ENCODE peak calls at places on chromosomes 3 and 15, in five cellular contexts. C is IMR-90, H is H9, V is neuronal stem cell, Y is mesendoderm. E is an unnamed sample.

GRCh38 chr3:71305246-71306206 is 278.0 kb downstream of the FOXP1 start:
- DNase-seq in C (peak), H (peak), Y (peak), V (peak), E (peak)

GRCh38 chr3:153442386-153442785 is 280.4 kb downstream of the RAP2B start:
- DNase-seq in H (no peak), V (no peak), C (no peak), Y (peak), E (no peak)

GRCh38 chr3:66803206-66803605 is 194.9 kb upstream of the KBTBD8 start:
- DNase-seq in V (no peak), C (no peak), H (peak), Y (peak), E (no peak)

GRCh38 chr3:57446318-57446841 is 97.8 kb downstream of the DNAH12 start:
- DNase-seq in H (no peak), Y (no peak), V (no peak), C (no peak), E (no peak)

GRCh38 chr3:133448478-133449122 is 48.7 kb downstream of the BFSP2 start:
- DNase-seq in Y (no peak), V (no peak), H (no peak), C (no peak), E (no peak)

GRCh38 chr3:56753206-56753605 is 48.5 kb downstream of the ARHGEF3 start:
- DNase-seq in V (no peak), Y (no peak), H (no peak), C (peak), E (peak)

GRCh38 chr3:197421021-197421420 is 122.6 kb upstream of the DLG1 start:
- DNase-seq in H (no peak), V (no peak), C (no peak), Y (no peak), E (no peak)

GRCh38 chr3:183274609-183275008 is 21.6 kb downstream of the B3GNT5 start:
- DNase-seq in C (no peak), H (no peak), V (no peak), Y (no peak), E (no peak)

GRCh38 chr3:278300-279064 is 81.9 kb downstream of the CHL1 start:
- DNase-seq in Y (no peak), H (no peak), V (no peak), C (no peak), E (no peak)

GRCh38 chr3:119276657-119277056 is 17.5 kb upstream of the ARHGAP31 start:
- DNase-seq in V (no peak), H (no peak), C (no peak), Y (peak), E (no peak)

GRCh38 chr3:130895690-130896089 is 1.8 kb downstream of the ATP2C1 start:
- DNase-seq in Y (no peak), H (no peak), C (no peak), V (no peak), E (no peak)

GRCh38 chr15:64122444-64122843 is 26.7 kb downstream of the SNX1 start:
- DNase-seq in V (no peak), C (no peak), Y (no peak), H (no peak), E (no peak)

GRCh38 chr3:127449489-127450212 is 140.9 kb downstream of the TPRA1 start:
- DNase-seq in V (no peak), Y (no peak), C (no peak), H (peak), E (no peak)

GRCh38 chr3:25678581-25678980 is 13.9 kb upstream of the TOP2B start:
- DNase-seq in V (no peak), Y (no peak), C (no peak), H (no peak), E (no peak)

GRCh38 chr15:78810003-78810376 is 1.3 kb downstream of the ADAMTS7 start:
- DNase-seq in C (no peak), V (peak), Y (no peak), H (no peak), E (no peak)
- H3K18ac ChIP-seq in C (no peak), V (peak), Y (no peak), H (no peak), E (no peak)

GRCh38 chr15:97126556-97127233 is 796.2 kb downstream of the NR2F2 start:
- DNase-seq in Y (peak), C (no peak), H (peak), V (no peak), E (peak)
- H3K4me2 ChIP-seq in Y (no peak), C (no peak), H (no peak), V (no peak), E (no peak)

DNA sequence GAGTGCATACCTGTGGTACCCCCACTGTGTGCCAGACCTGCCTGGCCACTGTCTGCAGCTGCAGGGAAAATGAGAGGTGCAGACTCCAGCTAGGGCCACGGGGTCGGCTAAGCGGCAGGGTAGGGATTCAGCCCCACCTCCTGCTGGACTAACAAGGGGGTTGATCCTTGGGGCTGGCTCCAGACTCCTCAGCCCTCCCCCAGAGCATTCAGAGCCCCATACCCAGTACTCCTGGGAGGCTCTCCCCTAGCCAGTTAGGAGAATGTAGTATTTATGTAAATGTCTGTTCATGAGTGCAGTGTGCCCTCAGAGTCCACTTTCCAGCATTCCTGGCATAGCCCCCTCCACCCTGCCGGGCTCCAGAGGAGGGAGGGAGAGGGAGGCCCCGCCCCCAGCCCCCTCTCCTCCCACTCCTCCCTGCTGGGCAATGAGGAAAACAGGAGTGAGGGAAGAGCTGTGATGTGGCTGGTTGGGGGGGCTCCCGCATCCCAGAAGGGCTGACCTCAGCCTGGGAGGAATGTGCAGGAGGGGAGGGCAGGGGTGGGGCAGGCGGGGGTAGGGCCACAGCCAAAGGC is 4.5 kb upstream of the SEMA3B start:
- DNase-seq in V (peak), Y (peak), H (peak), C (peak), E (peak)
- H3K18ac ChIP-seq in V (peak), Y (peak), H (peak), C (peak), E (peak)

GRCh38 chr3:30044515-30044914 is 561.9 kb upstream of the TGFBR2 start:
- DNase-seq in H (no peak), C (no peak), Y (no peak), V (no peak), E (no peak)
- H3K4me2 ChIP-seq in H (no peak), C (no peak), Y (no peak), V (no peak), E (no peak)

DNA sequence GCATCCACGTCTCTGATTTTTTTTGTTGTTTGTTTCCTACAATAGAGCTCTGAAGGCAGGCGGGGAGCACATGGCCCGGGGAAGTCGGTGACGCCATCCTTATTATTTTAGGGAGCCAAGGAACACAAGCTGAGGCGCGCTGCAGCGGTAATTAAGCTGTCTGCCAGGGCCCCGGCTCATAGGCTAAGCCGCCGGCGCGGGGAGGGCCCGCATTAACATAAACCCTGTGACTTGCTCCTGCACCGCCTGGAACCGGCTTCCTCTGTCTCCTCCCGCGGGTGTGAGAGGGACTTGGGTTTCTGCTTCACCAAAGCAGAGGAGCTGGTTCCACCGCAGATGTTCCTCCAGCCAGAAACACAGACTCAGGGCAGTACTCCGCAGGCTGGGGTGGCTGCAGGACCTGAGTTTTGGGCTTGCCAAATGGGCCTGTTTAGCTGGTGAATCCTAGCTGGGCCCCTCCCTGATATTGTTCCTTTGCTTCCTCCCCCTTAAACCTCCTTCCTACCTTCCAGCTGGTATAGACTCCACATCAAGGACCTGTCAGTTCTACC is 25.3 kb downstream of the ANP32A start:
- DNase-seq in Y (peak), V (peak), H (peak), C (peak), E (peak)
- H3K18ac ChIP-seq in Y (no peak), V (no peak), H (peak), C (no peak), E (peak)

DNA sequence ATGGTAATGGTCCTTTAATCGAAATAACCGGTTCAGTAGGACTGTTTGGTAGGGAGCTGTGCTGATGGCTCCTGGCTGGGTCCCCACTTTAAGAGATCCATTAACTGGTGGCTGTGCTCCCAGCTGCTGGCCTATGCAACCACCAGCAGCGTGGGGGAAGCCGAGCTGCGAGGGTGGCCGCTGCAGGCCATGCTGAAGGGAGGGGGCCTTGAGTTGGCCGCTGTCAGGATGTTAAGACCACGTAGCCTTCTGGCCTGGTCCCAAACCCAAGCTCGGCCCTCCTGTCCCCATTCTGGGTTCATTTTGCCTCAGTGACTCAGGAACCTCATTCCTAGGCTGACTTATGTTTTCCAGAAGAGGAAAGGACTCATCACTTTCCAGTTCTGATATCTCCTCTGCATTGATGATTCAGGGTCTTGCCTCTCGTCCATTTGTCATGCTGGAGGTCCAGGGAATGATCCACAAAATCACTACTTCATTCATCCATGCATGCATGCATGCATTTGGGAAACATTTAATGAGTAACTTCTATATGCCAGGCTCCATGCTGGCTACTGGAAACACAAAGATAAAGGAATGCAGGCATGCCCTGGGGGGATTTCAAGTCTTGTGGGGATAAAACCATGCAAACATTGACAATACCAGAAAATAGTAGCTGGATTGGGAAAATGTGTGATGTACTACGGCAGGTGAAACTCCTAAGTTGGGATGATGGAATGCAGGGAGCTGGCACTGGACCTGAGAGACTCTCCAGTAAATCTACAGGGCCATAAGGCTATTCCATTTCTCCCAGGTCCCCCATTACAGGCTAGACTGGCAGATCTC is 67.9 kb upstream of the NTRK3 start:
- DNase-seq in V (no peak), C (peak), H (no peak), Y (no peak), E (no peak)
- H3K4me2 ChIP-seq in V (no peak), C (no peak), H (no peak), Y (no peak), E (no peak)

DNA sequence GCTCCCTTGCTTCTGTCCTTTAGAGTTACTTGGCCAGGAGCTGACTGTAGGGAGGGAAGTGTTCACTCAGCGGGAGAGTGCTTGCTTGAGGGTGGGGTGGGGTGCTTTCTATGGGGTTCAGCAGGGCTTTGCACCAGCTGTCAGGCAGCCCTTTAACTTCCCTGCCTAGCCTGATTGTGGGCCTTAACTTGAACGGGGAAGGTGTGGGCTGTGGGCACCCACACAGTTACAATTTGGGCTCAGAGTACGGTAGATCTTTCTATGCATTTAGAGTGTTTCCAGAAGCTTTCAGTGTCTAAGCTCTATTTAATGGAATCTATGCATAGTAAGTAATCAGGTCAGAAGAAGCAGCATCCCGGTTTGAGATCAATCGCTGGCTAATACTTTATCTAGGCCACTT is 48.2 kb upstream of the SKOR1 start:
- DNase-seq in Y (no peak), C (no peak), V (no peak), H (no peak), E (no peak)
- H3K18ac ChIP-seq in Y (no peak), C (no peak), V (no peak), H (no peak), E (no peak)

GRCh38 chr3:52682016-52682415 is 3.7 kb downstream of the PBRM1 start:
- DNase-seq in H (no peak), Y (peak), C (peak), V (no peak), E (peak)
- H3K4me2 ChIP-seq in H (no peak), Y (no peak), C (no peak), V (no peak), E (no peak)

GRCh38 chr3:154889227-154889634 is 190.9 kb upstream of the MME start:
- DNase-seq in Y (no peak), C (no peak), H (no peak), V (no peak), E (no peak)
- H3K18ac ChIP-seq in Y (no peak), C (no peak), H (no peak), V (peak), E (no peak)

GRCh38 chr3:23319913-23320312 is 116.8 kb downstream of the UBE2E2 start:
- DNase-seq in Y (peak), V (no peak), C (no peak), H (no peak), E (no peak)

GRCh38 chr3:23325466-23326065 is 122.4 kb downstream of the UBE2E2 start:
- DNase-seq in V (no peak), C (no peak), H (no peak), Y (no peak), E (peak)

GRCh38 chr3:23320586-23321570 is 117.8 kb downstream of the UBE2E2 start:
- DNase-seq in Y (no peak), H (no peak), C (no peak), V (no peak), E (no peak)

GRCh38 chr3:23329471-23329870 is 126.3 kb downstream of the UBE2E2 start:
- DNase-seq in Y (no peak), H (no peak), V (no peak), C (no peak), E (no peak)

DNA sequence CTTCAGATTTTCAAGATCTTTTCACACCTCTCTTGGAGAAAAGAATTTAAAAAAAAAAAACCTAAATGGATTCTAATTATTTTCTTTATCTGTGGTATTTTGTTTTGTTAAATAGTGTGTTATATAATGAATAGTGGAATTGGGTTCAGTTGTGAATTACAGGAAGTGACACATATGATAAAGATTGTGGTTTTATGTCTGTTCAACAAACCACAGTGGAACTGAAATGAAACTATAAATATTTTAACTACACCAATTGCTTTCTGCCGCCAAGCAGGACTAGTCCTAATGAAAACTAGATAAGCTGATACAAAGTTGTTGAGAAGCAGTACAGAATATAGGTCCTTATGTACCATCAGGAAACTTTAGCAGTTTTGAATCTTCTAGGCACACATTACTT is 121.6 kb downstream of the UBE2E2 start:
- DNase-seq in H (no peak), Y (peak), C (peak), V (no peak), E (peak)
- H3K4me2 ChIP-seq in H (no peak), Y (no peak), C (peak), V (no peak), E (no peak)